ENCODE peak calls at places on chromosome 10, in four cellular contexts. K is spleen, T is mammary epithelial cell, W is testis. X is an unnamed sample.

GRCh38 chr10:71774916-71775702 is 1.8 kb upstream of the VSIR start:
- DNase-seq in K (peak; percentile 90), T (no peak), W (no peak), X (peak; percentile 77)

GRCh38 chr10:71184402-71184801 is 28.0 kb upstream of the UNC5B start:
- DNase-seq in K (no peak), T (no peak), W (no peak), X (no peak)

GRCh38 chr10:60849762-60850161 is 71.5 kb downstream of the CDK1 start:
- DNase-seq in K (no peak), T (no peak), W (no peak), X (no peak)

GRCh38 chr10:24993237-24993958 is 22.6 kb downstream of the ENKUR start:
- DNase-seq in K (no peak), T (no peak), W (no peak), X (no peak)

GRCh38 chr10:96896884-96897589 is 64.9 kb downstream of the LCOR start:
- DNase-seq in K (no peak), T (no peak), W (no peak), X (no peak)

GRCh38 chr10:30756896-30757295 is 127.3 kb upstream of the LYZL2 start:
- DNase-seq in K (no peak), T (no peak), W (no peak), X (no peak)

GRCh38 chr10:90652519-90652918 is 205.3 kb downstream of the HTR7 start:
- DNase-seq in K (no peak), T (peak; percentile 37), W (peak; percentile 18), X (no peak)

GRCh38 chr10:132983250-132984007 is 41.1 kb upstream of the CFAP46 start:
- DNase-seq in K (peak; percentile 68), T (no peak), W (no peak), X (no peak)

GRCh38 chr10:58064714-58065528 is 202.8 kb downstream of the IPMK start:
- DNase-seq in K (no peak), T (peak; percentile 43), W (peak; percentile 18), X (no peak)

GRCh38 chr10:88377510-88377909 is 205.6 kb downstream of the RNLS start:
- DNase-seq in K (no peak), T (no peak), W (no peak), X (no peak)

GRCh38 chr10:18406136-18406535 is 245.3 kb downstream of the NSUN6 start:
- DNase-seq in K (no peak), T (no peak), W (no peak), X (no peak)

GRCh38 chr10:30359373-30360206 is 10.5 kb upstream of the MTPAP start:
- DNase-seq in K (peak; percentile 86), T (peak; percentile 68), W (peak; percentile 77), X (peak; percentile 47)

GRCh38 chr10:62735464-62736188 is 68.9 kb upstream of the ADO start:
- DNase-seq in K (no peak), T (peak; percentile 50), W (no peak), X (no peak)

GRCh38 chr10:71493741-71494140 is 97.0 kb downstream of the CDH23 start:
- DNase-seq in K (no peak), T (peak; percentile 25), W (no peak), X (no peak)

GRCh38 chr10:88702848-88703597 is 3.0 kb upstream of the LIPK start:
- DNase-seq in K (no peak), T (peak; percentile 92), W (no peak), X (no peak)

GRCh38 chr10:99403674-99404073 is 26.8 kb downstream of the GOT1 start:
- DNase-seq in K (no peak), T (peak; percentile 28), W (no peak), X (no peak)

GRCh38 chr10:70312972-70313371 is 29.2 kb upstream of the NPFFR1 start:
- DNase-seq in K (peak; percentile 47), T (no peak), W (no peak), X (peak; percentile 70)

GRCh38 chr10:94092848-94093247 is 99.1 kb downstream of the PLCE1 start:
- DNase-seq in K (no peak), T (no peak), W (no peak), X (no peak)

GRCh38 chr10:124642076-124642710 is 102.0 kb downstream of the FAM53B start:
- DNase-seq in K (peak; percentile 79), T (no peak), W (peak; percentile 58), X (peak; percentile 88)

GRCh38 chr10:86693721-86694369 is 25.5 kb downstream of the LDB3 start:
- DNase-seq in K (no peak), T (no peak), W (peak; percentile 83), X (peak; percentile 75)

GRCh38 chr10:69876931-69877330 is 75.2 kb downstream of the COL13A1 start:
- DNase-seq in K (no peak), T (no peak), W (no peak), X (no peak)

GRCh38 chr10:63744060-63744941 is 223.1 kb downstream of the REEP3 start:
- DNase-seq in K (no peak), T (no peak), W (no peak), X (no peak)

GRCh38 chr10:101646369-101646768 is 48.6 kb downstream of the FBXW4 start:
- DNase-seq in K (no peak), T (no peak), W (peak; percentile 50), X (peak; percentile 89)

GRCh38 chr10:93498196-93498595 is 1.8 kb downstream of the CEP55 start:
- DNase-seq in K (no peak), T (no peak), W (no peak), X (no peak)

GRCh38 chr10:117950408-117950807 is 96.3 kb downstream of the RAB11FIP2 start:
- DNase-seq in K (no peak), T (no peak), W (no peak), X (no peak)

GRCh38 chr10:128864554-128865300 is 602.3 kb upstream of the MGMT start:
- DNase-seq in K (no peak), T (no peak), W (no peak), X (no peak)

GRCh38 chr10:131475803-131476202 is 164.3 kb upstream of the TCERG1L start:
- DNase-seq in K (no peak), T (no peak), W (no peak), X (no peak)

GRCh38 chr10:132478341-132479023 is 59.1 kb upstream of the INPP5A start:
- DNase-seq in K (peak; percentile 58), T (no peak), W (no peak), X (no peak)

GRCh38 chr10:79431891-79432831 is 13.3 kb downstream of the ZCCHC24 start:
- DNase-seq in K (peak; percentile 65), T (no peak), W (peak; percentile 46), X (peak; percentile 62)

GRCh38 chr10:79242620-79243152 is 104.6 kb upstream of the PPIF start:
- DNase-seq in K (peak; percentile 93), T (peak; percentile 70), W (peak; percentile 65), X (peak; percentile 89)

GRCh38 chr10:120426306-120426705 is 30.7 kb upstream of the PLPP4 start:
- DNase-seq in K (no peak), T (no peak), W (no peak), X (no peak)

GRCh38 chr10:30374353-30374752 is 25.3 kb upstream of the MTPAP start:
- DNase-seq in K (no peak), T (no peak), W (no peak), X (peak; percentile 28)

GRCh38 chr10:5545011-5545410 is 20.2 kb downstream of the CALML3 start:
- DNase-seq in K (peak; percentile 28), T (no peak), W (no peak), X (no peak)

GRCh38 chr10:110618206-110618605 is 25.9 kb upstream of the RBM20 start:
- DNase-seq in K (no peak), T (no peak), W (no peak), X (no peak)

GRCh38 chr10:84743483-84743882 is 415.1 kb downstream of the CCSER2 start:
- DNase-seq in K (no peak), T (no peak), W (no peak), X (no peak)

GRCh38 chr10:15222511-15222910 is 54.0 kb upstream of the NMT2 start:
- DNase-seq in K (no peak), T (no peak), W (no peak), X (no peak)

DNA sequence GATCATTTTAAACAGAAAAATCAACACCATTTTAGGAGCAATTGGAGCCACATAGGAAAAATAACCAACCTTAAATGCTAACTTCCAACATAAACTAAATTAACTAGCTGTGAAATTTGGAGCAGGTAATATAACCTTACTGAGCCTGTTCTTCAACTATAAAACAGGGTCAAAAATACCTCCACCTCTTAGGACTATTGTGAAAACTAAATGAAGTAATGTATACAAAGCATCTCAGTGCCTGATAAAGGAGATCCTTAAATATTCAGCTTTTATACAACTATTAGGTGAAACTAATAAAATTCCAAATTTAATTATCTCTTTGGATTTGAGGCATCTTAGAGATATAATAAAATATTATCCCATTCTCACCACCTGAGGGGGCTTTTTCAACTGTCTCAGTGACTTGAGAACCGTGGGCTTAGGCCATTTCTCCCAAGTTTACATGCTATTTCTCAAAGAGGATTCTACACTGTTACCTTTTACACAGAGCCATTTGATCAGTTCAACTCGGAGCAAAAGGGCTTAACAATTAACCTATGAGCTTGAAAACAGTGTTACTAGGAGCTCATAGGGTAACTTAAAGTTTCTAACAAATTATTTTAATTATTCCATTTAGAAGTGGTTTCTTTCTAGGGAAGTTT is 165.0 kb upstream of the ASAH2 start:
- DNase-seq in K (no peak), T (no peak), W (no peak), X (no peak)
- H3K4me3 ChIP-seq in K (no peak overlapping the region), T (no peak overlapping the region), W (no peak overlapping the region), X (no peak overlapping the region)

DNA sequence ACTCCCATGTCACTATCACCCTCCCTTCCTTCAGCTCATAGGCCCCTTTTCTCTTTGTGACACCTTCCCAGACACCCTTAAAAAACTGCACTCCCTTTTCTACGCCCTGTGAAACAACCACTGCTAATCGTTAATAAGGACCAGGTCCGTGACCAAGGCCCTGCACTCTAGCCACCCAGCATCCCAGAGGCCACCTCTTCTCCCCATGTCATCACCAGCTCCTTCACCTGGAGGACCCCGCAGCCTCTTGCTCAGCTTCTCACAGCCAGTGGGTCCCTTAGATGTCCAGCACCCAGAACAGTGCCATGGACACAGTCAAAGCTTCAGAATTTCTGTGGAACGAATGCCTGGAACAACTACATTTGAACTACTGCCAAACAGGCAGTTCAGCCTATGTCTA is 2.3 kb downstream of the PARD3 start:
- DNase-seq in K (peak; percentile 24), T (no peak), W (no peak), X (no peak)
- H3K4me3 ChIP-seq in K (no peak overlapping the region), T (no peak overlapping the region), W (no peak overlapping the region), X (no peak overlapping the region)

GRCh38 chr10:73967022-73967429 is 30.9 kb upstream of the VCL start:
- DNase-seq in K (no peak), T (no peak), W (no peak), X (no peak)
- H3K4me3 ChIP-seq in K (no peak overlapping the region), T (no peak overlapping the region), W (no peak overlapping the region), X (no peak overlapping the region)

GRCh38 chr10:121633056-121633455 is 34.8 kb upstream of the FGFR2 start:
- DNase-seq in K (no peak), T (no peak), W (no peak), X (no peak)

GRCh38 chr10:121640276-121640675 is 42.0 kb upstream of the FGFR2 start:
- DNase-seq in K (no peak), T (no peak), W (no peak), X (no peak)

GRCh38 chr10:121639416-121639815 is 41.2 kb upstream of the FGFR2 start:
- DNase-seq in K (no peak), T (peak; percentile 38), W (no peak), X (no peak)

DNA sequence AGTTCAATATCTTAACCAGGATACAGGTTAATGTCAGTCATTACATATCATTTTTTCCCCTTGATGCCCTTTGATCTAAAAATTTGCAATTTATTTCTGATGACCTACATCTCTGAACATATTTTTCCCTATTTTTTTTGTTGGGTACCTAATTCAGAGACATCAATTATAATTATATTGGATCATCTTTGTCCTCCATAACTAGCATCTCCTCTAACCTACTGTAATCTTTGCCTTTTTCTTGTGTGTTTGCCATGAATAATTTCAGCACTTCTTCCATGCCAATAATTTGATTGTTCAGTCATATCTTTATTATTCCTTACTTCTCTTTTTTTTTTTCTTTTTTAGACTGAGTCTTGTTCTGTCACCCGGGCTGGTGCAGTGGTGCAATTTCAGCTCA is 39.2 kb upstream of the FGFR2 start:
- DNase-seq in K (no peak), T (no peak), W (no peak), X (no peak)
- H3K4me3 ChIP-seq in K (no peak overlapping the region), T (no peak overlapping the region), W (no peak overlapping the region), X (no peak overlapping the region)